ENCODE peak calls at places on chromosomes 12 and 14, in ten cellular contexts. R, H, U, T, Z, Y, A, V, G and L are unnamed samples.

GRCh38 chr14:70789361-70789760 is 20.0 kb downstream of the MAP3K9 start:
- DNase-seq in T (no peak), U (no peak), Y (peak), V (no peak), G (no peak), Z (no peak), A (no peak), H (no peak), R (peak), L (no peak)

GRCh38 chr14:24840204-24840893 is 206.4 kb upstream of the GZMB start:
- DNase-seq in V (no peak), R (no peak), A (no peak), H (no peak), Y (peak), U (no peak), Z (no peak), T (peak), G (no peak), L (no peak)

GRCh38 chr14:59208224-59208814 is 19.9 kb downstream of the DAAM1 start:
- DNase-seq in T (no peak), V (no peak), Z (no peak), A (no peak), H (no peak), G (no peak), Y (peak), R (peak), U (no peak), L (no peak)

GRCh38 chr12:112297188-112297587 is 85.0 kb downstream of the HECTD4 start:
- DNase-seq in Y (no peak), U (no peak), A (no peak), Z (no peak), T (no peak), H (no peak), V (no peak), R (no peak), G (no peak), L (no peak)

GRCh38 chr14:63852817-63853730 is at the start of gene SYNE2:
- DNase-seq in Y (peak), G (peak), U (peak), H (peak), T (peak), A (peak), V (peak), R (peak), Z (no peak), L (peak)

GRCh38 chr14:50035214-50035613 is 81.2 kb downstream of the VCPKMT start:
- DNase-seq in H (no peak), A (no peak), Y (no peak), Z (no peak), G (no peak), T (no peak), V (no peak), R (no peak), U (no peak), L (no peak)

GRCh38 chr12:4116251-4117111 is 157.1 kb upstream of the CCND2 start:
- DNase-seq in V (peak), Y (peak), H (no peak), U (no peak), R (peak), G (peak), T (peak), A (no peak), Z (no peak), L (peak)

GRCh38 chr14:105694961-105695360 is 168.6 kb downstream of the TMEM121 start:
- DNase-seq in T (no peak), R (no peak), V (no peak), G (no peak), Y (no peak), Z (no peak), A (no peak), H (no peak), U (no peak), L (no peak)

GRCh38 chr12:57280234-57281062 is 29.5 kb upstream of the STAC3 start:
- DNase-seq in U (peak), G (peak), Z (peak), H (no peak), T (peak), V (no peak), A (no peak), Y (peak), R (peak), L (peak)

GRCh38 chr12:2596441-2596840 is 198.3 kb upstream of the FKBP4 start:
- DNase-seq in Z (no peak), R (no peak), U (no peak), H (no peak), V (no peak), G (no peak), T (no peak), Y (no peak), A (no peak), L (no peak)

GRCh38 chr14:80202888-80203562 is 8.3 kb downstream of the DIO2 start:
- DNase-seq in Y (no peak), R (no peak), T (peak), U (no peak), Z (peak), G (no peak), V (no peak), H (peak), A (peak), L (peak)

GRCh38 chr14:35932136-35932535 is 106.0 kb downstream of the BRMS1L start:
- DNase-seq in A (no peak), H (no peak), T (no peak), U (no peak), Y (no peak), V (no peak), R (no peak), G (no peak), Z (no peak), L (no peak)

GRCh38 chr12:22275847-22276246 is 58.7 kb downstream of the ST8SIA1 start:
- DNase-seq in T (no peak), R (peak), G (peak), Z (no peak), V (peak), H (no peak), Y (peak), U (no peak), A (no peak), L (peak)

GRCh38 chr12:78293039-78293686 is 462.5 kb downstream of the NAV3 start:
- DNase-seq in H (no peak), T (peak), A (no peak), G (no peak), Y (peak), U (no peak), V (no peak), Z (no peak), R (peak), L (peak)

GRCh38 chr12:45638386-45638785 is 91.1 kb upstream of the ARID2 start:
- DNase-seq in A (no peak), U (no peak), T (no peak), G (no peak), H (no peak), R (no peak), V (no peak), Z (no peak), Y (no peak), L (no peak)

GRCh38 chr12:62692884-62693283 is 226.3 kb downstream of the MON2 start:
- DNase-seq in H (no peak), Z (no peak), V (no peak), T (no peak), G (peak), R (peak), U (no peak), A (no peak), Y (peak), L (no peak)

GRCh38 chr12:111063296-111064026 is 143.1 kb upstream of the MYL2 start:
- DNase-seq in U (no peak), R (no peak), T (no peak), Z (no peak), V (no peak), A (no peak), H (no peak), G (no peak), Y (peak), L (no peak)

GRCh38 chr12:11836282-11836963 is 186.9 kb downstream of the ETV6 start:
- DNase-seq in V (peak), G (no peak), R (no peak), Z (no peak), T (no peak), H (no peak), A (no peak), Y (no peak), U (peak), L (no peak)

GRCh38 chr14:59190372-59190771 is 1.9 kb downstream of the DAAM1 start:
- DNase-seq in A (peak), H (no peak), Z (no peak), U (no peak), T (peak), V (peak), G (no peak), Y (no peak), R (no peak), L (peak)

GRCh38 chr14:86954623-86955022 is 1038.4 kb downstream of the GALC start:
- DNase-seq in V (no peak), G (no peak), A (no peak), T (no peak), U (no peak), R (no peak), Y (no peak), Z (no peak), H (no peak), L (no peak)

GRCh38 chr14:59055439-59056045 is 132.9 kb upstream of the DAAM1 start:
- DNase-seq in T (peak), V (peak), Y (peak), R (peak), H (no peak), G (peak), Z (peak), U (no peak), A (peak), L (peak)

GRCh38 chr12:7060353-7060954 is at the start of gene C1S:
- DNase-seq in R (peak), T (peak), H (peak), Z (no peak), U (no peak), Y (peak), G (peak), V (peak), A (peak), L (peak)

GRCh38 chr12:51823875-51824565 is 24.5 kb downstream of the FIGNL2 start:
- DNase-seq in U (no peak), H (peak), Z (no peak), R (peak), T (peak), V (peak), A (no peak), Y (peak), G (peak), L (peak)

GRCh38 chr12:101642115-101643067 is 47.6 kb downstream of the MYBPC1 start:
- DNase-seq in U (no peak), G (no peak), H (peak), Z (no peak), T (no peak), R (no peak), V (no peak), A (peak), Y (no peak), L (peak)

GRCh38 chr14:88559852-88560251 is 3.0 kb upstream of the ZC3H14 start:
- DNase-seq in G (peak), H (no peak), U (no peak), A (no peak), Z (no peak), Y (peak), R (peak), V (no peak), T (peak), L (no peak)

GRCh38 chr12:122363782-122364181 is 58.7 kb downstream of the CLIP1 start:
- DNase-seq in H (no peak), G (no peak), A (no peak), V (no peak), Z (no peak), T (no peak), Y (no peak), R (no peak), U (no peak), L (no peak)

GRCh38 chr14:91511014-91511466 is 930 bp upstream of the PPP4R3A start:
- DNase-seq in R (peak), V (no peak), H (no peak), G (no peak), U (no peak), Z (no peak), Y (no peak), A (no peak), T (peak), L (no peak)

GRCh38 chr14:74569387-74569786 is 42.6 kb downstream of the LTBP2 start:
- DNase-seq in A (no peak), H (no peak), Y (no peak), G (no peak), T (no peak), Z (no peak), U (no peak), V (no peak), R (no peak), L (no peak)

GRCh38 chr12:93016752-93017350 is 87.8 kb upstream of the EEA1 start:
- DNase-seq in R (no peak), A (no peak), U (no peak), Y (no peak), H (no peak), V (no peak), G (no peak), T (peak), Z (no peak), L (no peak)

GRCh38 chr12:52389313-52390207 is 4.1 kb upstream of the KRT84 start:
- DNase-seq in A (peak), Z (no peak), G (no peak), T (no peak), Y (peak), H (no peak), R (no peak), U (no peak), V (no peak), L (no peak)

GRCh38 chr14:79424462-79424861 is 786.8 kb downstream of the DIO2 start:
- DNase-seq in G (no peak), T (no peak), H (no peak), Y (no peak), V (no peak), Z (no peak), R (peak), A (no peak), U (no peak), L (no peak)

GRCh38 chr12:53973093-53974042 is at the start of gene HOXC11:
- DNase-seq in R (no peak), V (no peak), Y (no peak), H (no peak), A (no peak), G (no peak), Z (no peak), U (no peak), T (no peak), L (no peak)

GRCh38 chr12:129532707-129533499 is 370.9 kb downstream of the TMEM132D start:
- DNase-seq in G (no peak), T (no peak), U (no peak), Z (no peak), V (no peak), H (no peak), A (no peak), Y (no peak), R (no peak), L (no peak)

GRCh38 chr14:82009076-82009475 is 475.4 kb upstream of the SEL1L start:
- DNase-seq in U (no peak), G (no peak), Y (no peak), H (no peak), V (no peak), A (peak), R (no peak), T (no peak), Z (no peak), L (no peak)
- TF ChIP-seq CTCF in U (no peak), G (no peak), Y (no peak), H (peak), V (no peak), A (peak), R (no peak), T (no peak), Z (peak), L (no peak)

DNA sequence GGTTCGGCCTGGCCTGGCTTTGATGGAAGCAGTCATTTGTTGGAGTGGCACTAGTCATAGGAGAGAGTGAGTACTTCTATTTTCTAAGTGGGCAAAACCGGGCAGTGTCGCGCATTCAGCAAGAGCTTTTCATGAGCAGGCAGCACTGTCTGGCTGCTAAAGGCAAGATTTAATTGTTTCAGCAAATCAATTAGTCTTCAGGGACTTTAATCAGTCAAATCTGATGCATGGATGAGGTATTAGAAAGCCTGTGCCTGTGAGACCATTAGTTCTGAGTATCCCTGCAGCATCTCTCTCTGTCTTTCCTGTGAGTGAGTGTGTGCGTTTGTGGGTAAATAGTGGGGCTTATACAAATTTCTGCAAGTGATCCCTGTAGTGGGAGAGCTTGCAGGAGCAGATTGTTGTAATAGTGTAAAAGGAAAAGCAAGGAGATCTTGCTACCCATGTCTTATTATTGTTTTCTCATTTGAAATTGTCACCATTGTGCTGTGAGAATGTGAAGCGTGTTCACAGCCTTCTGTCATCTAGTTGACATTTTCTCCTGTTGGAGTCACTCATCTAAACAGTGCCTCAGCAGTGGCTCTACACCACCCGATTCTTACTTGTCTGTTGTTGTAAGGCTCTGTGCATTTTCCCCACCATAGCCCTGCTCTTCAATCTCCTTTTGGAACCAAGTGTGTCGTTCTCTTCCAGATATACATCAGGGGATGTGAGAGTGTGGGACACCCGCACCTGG is 53.4 kb downstream of the FBXW8 start:
- DNase-seq in H (no peak), Z (no peak), V (no peak), A (no peak), R (peak), T (no peak), U (no peak), G (no peak), Y (no peak), L (no peak)
- TF ChIP-seq CTCF in H (no peak), Z (no peak), V (no peak), A (no peak), R (no peak), T (no peak), U (no peak), G (no peak), Y (no peak), L (no peak)

DNA sequence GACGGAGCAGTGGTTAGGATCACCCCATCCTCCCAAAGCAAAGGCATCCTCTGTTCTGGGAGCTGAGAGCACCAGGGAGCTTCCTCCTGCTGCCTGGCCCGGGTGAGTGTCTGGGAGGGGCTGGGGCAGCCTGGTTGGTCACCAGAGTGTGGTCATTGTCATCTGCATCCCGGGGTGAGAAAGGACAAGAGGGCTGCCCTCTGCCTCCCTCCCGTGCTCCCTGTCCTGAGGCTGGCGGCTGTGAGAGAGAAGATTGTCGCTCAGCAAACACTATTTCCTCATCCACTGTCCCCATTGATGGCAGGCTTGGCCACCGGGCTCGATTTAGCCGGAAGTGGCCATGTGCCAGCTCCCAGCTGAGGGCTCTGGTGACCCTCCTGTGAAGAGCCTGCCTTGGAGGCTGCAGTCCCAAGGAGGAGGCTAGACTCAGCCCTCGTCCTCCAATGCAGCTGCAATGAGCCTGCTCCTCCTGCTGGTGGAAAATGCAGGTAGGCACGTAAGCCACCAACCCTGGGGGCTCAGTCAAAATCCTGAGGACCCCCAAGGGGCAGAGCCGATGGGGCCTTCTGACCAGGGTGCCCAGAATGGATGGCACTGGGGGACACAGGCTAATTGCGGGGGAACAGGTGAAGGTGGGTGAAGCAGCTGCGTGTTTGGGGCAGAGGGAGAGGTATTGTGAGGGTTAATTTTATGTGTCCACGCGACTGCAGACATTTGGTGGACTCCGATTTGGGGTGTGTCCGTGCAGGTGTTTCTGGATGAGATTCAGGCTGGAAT is 155.7 kb downstream of the KIF26A start:
- DNase-seq in R (no peak), V (no peak), T (no peak), Z (no peak), U (no peak), Y (no peak), G (no peak), H (no peak), A (no peak), L (no peak)
- TF ChIP-seq CTCF in R (no peak), V (no peak), T (peak), Z (no peak), U (peak), Y (no peak), G (no peak), H (peak), A (no peak), L (no peak)

DNA sequence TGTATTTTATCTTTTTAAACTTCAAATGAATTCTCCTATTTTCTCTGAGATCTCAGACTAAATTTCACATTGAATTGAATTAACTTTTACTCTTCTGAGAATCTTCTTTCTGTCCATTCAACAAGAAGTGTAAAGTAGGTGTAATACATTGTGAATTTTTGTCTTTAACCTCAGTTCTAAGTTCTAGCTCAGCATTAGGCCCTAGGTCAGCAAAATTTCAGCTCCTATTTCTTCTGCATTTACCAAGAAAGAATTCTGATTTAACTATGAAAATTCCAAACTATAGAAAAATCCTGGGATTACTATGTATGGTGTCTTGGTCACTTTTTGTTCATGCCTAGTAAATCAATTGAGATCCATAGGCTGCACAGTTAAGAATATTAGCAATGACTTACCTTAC is 110.9 kb upstream of the MYF6 start:
- DNase-seq in Y (no peak), A (no peak), T (no peak), G (no peak), U (no peak), Z (no peak), R (no peak), V (no peak), H (no peak), L (no peak)
- TF ChIP-seq CTCF in Y (no peak), A (no peak), T (no peak), G (no peak), U (no peak), Z (no peak), R (no peak), V (no peak), H (no peak), L (no peak)

GRCh38 chr12:105454688-105455087 is 124.2 kb downstream of the C12orf75 start:
- DNase-seq in V (no peak), H (no peak), G (no peak), Z (no peak), Y (no peak), R (no peak), U (no peak), A (no peak), T (no peak), L (no peak)
- TF ChIP-seq CTCF in V (no peak), H (no peak), G (no peak), Z (no peak), Y (no peak), R (no peak), U (no peak), A (no peak), T (no peak), L (no peak)

GRCh38 chr12:44497044-44497443 is 379.1 kb downstream of the NELL2 start:
- DNase-seq in Z (no peak), H (no peak), A (no peak), G (no peak), U (no peak), T (no peak), V (no peak), R (no peak), Y (no peak), L (no peak)
- TF ChIP-seq CTCF in Z (no peak), H (no peak), A (peak), G (no peak), U (peak), T (peak), V (no peak), R (no peak), Y (no peak), L (no peak)

GRCh38 chr14:99682809-99683618 is 1.1 kb upstream of the CYP46A1 start:
- DNase-seq in U (peak), Z (no peak), R (peak), T (peak), A (peak), V (peak), G (peak), Y (peak), H (peak), L (peak)
- TF ChIP-seq CTCF in U (peak), Z (peak), R (peak), T (peak), A (peak), V (peak), G (peak), Y (peak), H (peak), L (peak)

GRCh38 chr14:56794088-56794556 is 16.2 kb downstream of the OTX2 start:
- DNase-seq in U (no peak), Y (no peak), T (no peak), A (no peak), Z (no peak), H (peak), G (no peak), R (no peak), V (no peak), L (no peak)
- TF ChIP-seq CTCF in U (no peak), Y (no peak), T (no peak), A (no peak), Z (no peak), H (no peak), G (no peak), R (no peak), V (no peak), L (no peak)